ENCODE peak calls at places on chromosomes 16 and 17, in five cellular contexts. I is activated naive CD8-positive, alpha-beta T cell treated with anti-CD3 and anti-CD28 coated beads, Interleukin-2, amount 10 ng/mL, durations not matched to agents 7 days and 5 days; H is substantia nigra; F is NCI-H1092; E is fibroblast of pulmonary artery. M is an unnamed sample.

GRCh38 chr17:226773-227580 is 45.5 kb upstream of the DOC2B start:
- DNase-seq in F (no peak), H (no peak), I (no peak), E (no peak), M (peak)

GRCh38 chr16:55706739-55707487 is 51.1 kb downstream of the SLC6A2 start:
- DNase-seq in F (no peak), E (no peak), I (no peak), H (no peak), M (no peak)

GRCh38 chr16:3212006-3212405 is 23.0 kb downstream of the ZNF200 start:
- DNase-seq in I (no peak), F (no peak), E (no peak), H (no peak), M (no peak)

GRCh38 chr16:2700786-2701185 is 18.5 kb downstream of the KCTD5 start:
- DNase-seq in H (no peak), E (no peak), I (no peak), F (no peak), M (no peak)

GRCh38 chr17:48068491-48068961 is 20.4 kb downstream of the NFE2L1 start:
- DNase-seq in E (peak), F (no peak), I (no peak), H (no peak), M (no peak)

GRCh38 chr17:27907976-27908558 is 14.9 kb upstream of the LYRM9 start:
- DNase-seq in I (no peak), F (no peak), H (no peak), E (no peak), M (no peak)

GRCh38 chr17:81961087-81961514 is at the start of gene NOTUM:
- DNase-seq in H (no peak), E (peak), F (no peak), I (no peak), M (no peak)

GRCh38 chr17:28426081-28426519 is 20.1 kb upstream of the SLC46A1 start:
- DNase-seq in I (no peak), F (no peak), H (no peak), E (no peak), M (no peak)

GRCh38 chr17:988561-988960 is 8.4 kb upstream of the TIMM22 start:
- DNase-seq in I (no peak), H (no peak), F (no peak), E (no peak), M (no peak)

GRCh38 chr16:27761816-27762215 is 211.9 kb downstream of the KATNIP start:
- DNase-seq in H (no peak), F (no peak), E (no peak), I (no peak), M (no peak)

GRCh38 chr17:13931752-13932477 is 137.4 kb upstream of the COX10 start:
- DNase-seq in E (peak), I (no peak), H (no peak), F (no peak), M (peak)

GRCh38 chr17:19727466-19728113 is 11.2 kb upstream of the SLC47A2 start:
- DNase-seq in I (no peak), H (peak), E (peak), F (no peak), M (peak)

GRCh38 chr16:3144331-3144881 is 9.6 kb downstream of the ZNF213 start:
- DNase-seq in I (no peak), H (no peak), F (no peak), E (no peak), M (no peak)

GRCh38 chr16:964696-965395 is 5.9 kb downstream of the LMF1 start:
- DNase-seq in I (no peak), F (no peak), E (no peak), H (no peak), M (peak)

GRCh38 chr17:47267354-47267828 is 13.8 kb downstream of the ITGB3 start:
- DNase-seq in E (peak), H (no peak), I (no peak), F (no peak), M (no peak)

GRCh38 chr16:57998484-57998883 is 2.0 kb downstream of the ZNF319 start:
- DNase-seq in I (peak), F (no peak), E (peak), H (no peak), M (no peak)

GRCh38 chr17:49343273-49343672 is 18.8 kb downstream of the ZNF652 start:
- DNase-seq in I (no peak), F (no peak), H (no peak), E (peak), M (no peak)

GRCh38 chr16:10579965-10580918 is at the start of gene EMP2:
- DNase-seq in F (no peak), H (no peak), E (peak), I (no peak), M (peak)

GRCh38 chr16:47643610-47644009 is 182.5 kb downstream of the PHKB start:
- DNase-seq in I (no peak), H (no peak), E (no peak), F (no peak), M (no peak)

GRCh38 chr16:85270365-85270764 is 158.1 kb upstream of the CIBAR2 start:
- DNase-seq in I (no peak), H (no peak), E (no peak), F (no peak), M (no peak)

GRCh38 chr17:50276588-50277356 is 2.5 kb downstream of the TMEM92 start:
- DNase-seq in H (no peak), F (no peak), E (no peak), I (no peak), M (no peak)

GRCh38 chr17:73644145-73645049 is at the start of gene SDK2:
- DNase-seq in H (no peak), I (peak), E (no peak), F (no peak), M (no peak)

GRCh38 chr16:56547120-56547948 is 17.5 kb upstream of the MT4 start:
- DNase-seq in E (peak), F (no peak), H (peak), I (no peak), M (peak)

M was measured in globus pallidus.